ENCODE peak calls at places on chromosome 13, in ten cellular contexts. X is breast epithelium, J is transverse colon, M is GM12891, C is spleen, Z is stomach, H is vagina, L is prostate gland, Y is suprapubic skin, S is HCT116. F is an unnamed sample.
A peak's percentile ranks its signal among the peaks of the same experiment; 100 is the strongest.

GRCh38 chr13:112771139-112771876 is 81.5 kb downstream of the ATP11A start:
- DNase-seq in X (no peak), J (no peak), M (no peak), C (peak; percentile 35), Z (no peak), H (no peak), L (no peak), Y (no peak), S (no peak), F (no peak)

GRCh38 chr13:91459485-91459884 is 61.1 kb downstream of the GPC5 start:
- DNase-seq in X (no peak), J (no peak), M (no peak), C (no peak), Z (no peak), H (no peak), L (no peak), Y (no peak), S (no peak), F (no peak)

GRCh38 chr13:75161804-75162203 is 320.2 kb downstream of the TBC1D4 start:
- DNase-seq in X (no peak), J (no peak), M (no peak), C (no peak), Z (no peak), H (no peak), L (no peak), Y (no peak), S (no peak), F (no peak)

GRCh38 chr13:101149735-101150380 is 266.4 kb downstream of the NALCN start:
- DNase-seq in X (no peak), J (no peak), M (no peak), C (no peak), Z (no peak), H (no peak), L (no peak), Y (no peak), S (no peak), F (no peak)

GRCh38 chr13:45381196-45381595 is 37.0 kb downstream of the SLC25A30 start:
- DNase-seq in X (peak; percentile 40), J (no peak), M (no peak), C (no peak), Z (no peak), H (no peak), L (no peak), Y (no peak), S (no peak), F (peak; percentile 40)

GRCh38 chr13:112748947-112749346 is 59.1 kb downstream of the ATP11A start:
- DNase-seq in X (no peak), J (no peak), M (no peak), C (peak; percentile 67), Z (no peak), H (no peak), L (no peak), Y (no peak), S (no peak), F (peak; percentile 82)

GRCh38 chr13:97435794-97436193 is 1.8 kb downstream of the RAP2A start:
- DNase-seq in X (no peak), J (no peak), M (no peak), C (no peak), Z (no peak), H (no peak), L (no peak), Y (no peak), S (no peak), F (no peak)

GRCh38 chr13:33676700-33677048 is 141.3 kb upstream of the RFC3 start:
- DNase-seq in X (peak; percentile 69), J (peak; percentile 58), M (no peak), C (no peak), Z (peak; percentile 64), H (no peak), L (peak; percentile 65), Y (no peak), S (no peak), F (peak; percentile 70)

GRCh38 chr13:40368123-40368891 is 298.1 kb downstream of the FOXO1 start:
- DNase-seq in X (no peak), J (no peak), M (no peak), C (no peak), Z (no peak), H (no peak), L (no peak), Y (no peak), S (no peak), F (no peak)

GRCh38 chr13:40370662-40371061 is 295.8 kb downstream of the FOXO1 start:
- DNase-seq in X (no peak), J (no peak), M (no peak), C (no peak), Z (no peak), H (no peak), L (no peak), Y (no peak), S (no peak), F (no peak)

GRCh38 chr13:40362502-40362901 is 303.9 kb downstream of the FOXO1 start:
- DNase-seq in X (no peak), J (no peak), M (no peak), C (no peak), Z (no peak), H (no peak), L (no peak), Y (no peak), S (no peak), F (no peak)

GRCh38 chr13:40363653-40364052 is 302.8 kb downstream of the FOXO1 start:
- DNase-seq in X (no peak), J (no peak), M (no peak), C (no peak), Z (no peak), H (no peak), L (no peak), Y (no peak), S (no peak), F (no peak)

DNA sequence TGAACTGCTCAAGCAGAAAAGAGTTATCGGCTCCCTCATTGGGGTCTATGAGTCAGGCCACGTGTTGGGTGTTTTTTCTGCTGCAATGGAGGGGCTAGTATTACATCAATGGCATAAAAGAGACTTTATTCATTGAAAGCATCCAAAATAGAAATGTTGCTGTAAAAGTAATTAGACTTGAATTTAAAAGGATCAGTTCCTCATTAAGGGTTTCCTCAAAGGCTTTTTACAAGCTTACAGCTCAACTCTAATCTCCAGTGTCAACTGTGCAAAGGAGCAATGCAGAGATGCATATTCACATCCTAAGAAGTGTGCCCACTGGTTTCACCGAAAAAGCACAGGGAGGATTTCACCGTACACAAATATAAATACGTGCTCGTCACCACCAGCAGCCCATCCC is 300.3 kb downstream of the FOXO1 start:
- DNase-seq in X (no peak), J (no peak), M (no peak), C (no peak), Z (no peak), H (no peak), L (no peak), Y (no peak), S (no peak), F (no peak)
- TF ChIP-seq POLR2A in X (no peak), J (no peak), M (no peak), C (no peak), Z (no peak), H (no peak), L (no peak), Y (no peak), S (no peak), F (no peak)

DNA sequence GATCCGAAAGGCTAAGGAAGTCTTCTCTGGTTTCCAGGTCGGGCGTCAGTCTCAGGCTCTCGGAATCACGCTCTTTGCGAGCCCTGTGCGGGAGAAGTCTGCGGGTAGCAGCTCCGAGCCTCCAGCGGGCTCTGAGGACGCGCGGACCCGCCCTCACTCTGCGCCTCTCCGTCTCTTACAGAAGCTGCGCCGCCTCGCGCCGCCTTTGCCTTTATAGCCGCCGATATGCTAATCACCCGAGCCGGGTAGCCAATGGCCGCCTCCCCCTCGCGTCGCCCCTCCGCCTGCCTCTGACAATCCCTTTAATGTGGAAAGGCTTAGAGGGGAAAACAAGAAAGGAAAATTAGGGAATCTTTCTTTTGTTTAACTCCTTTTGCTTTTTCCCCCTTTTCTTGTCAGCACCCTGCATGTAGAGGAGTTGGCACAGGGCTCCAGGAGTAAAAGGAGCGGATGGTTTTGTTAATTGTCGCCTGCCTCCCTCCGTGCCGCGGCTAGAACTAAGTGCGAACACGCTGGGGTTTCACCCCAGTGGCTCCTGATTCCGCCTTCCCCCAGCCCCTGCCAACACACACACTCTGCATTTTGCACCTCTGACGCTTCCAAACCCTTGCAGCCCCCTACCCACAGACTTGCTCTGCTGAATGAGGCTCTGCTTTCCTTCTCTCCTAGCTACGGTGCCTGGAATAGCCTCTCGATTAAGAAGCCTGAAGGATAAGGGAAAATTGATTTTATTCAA is at the start of gene PCDH8:
- DNase-seq in X (no peak), J (no peak), M (no peak), C (no peak), Z (no peak), H (no peak), L (no peak), Y (no peak), S (no peak), F (no peak)
- TF ChIP-seq POLR2AphosphoS5 in X (no peak), J (no peak), M (no peak), C (no peak), Z (no peak), H (no peak), L (no peak), Y (no peak), S (no peak), F (no peak)

GRCh38 chr13:50907781-50908180 is 1.8 kb upstream of the RNASEH2B start:
- DNase-seq in X (no peak), J (no peak), M (no peak), C (no peak), Z (no peak), H (no peak), L (no peak), Y (no peak), S (no peak), F (no peak)

GRCh38 chr13:50911051-50911690 is 1.6 kb downstream of the RNASEH2B start:
- DNase-seq in X (no peak), J (no peak), M (no peak), C (no peak), Z (no peak), H (no peak), L (no peak), Y (no peak), S (no peak), F (no peak)

GRCh38 chr13:50910483-50910805 is 853 bp downstream of the RNASEH2B start:
- DNase-seq in X (no peak), J (no peak), M (no peak), C (no peak), Z (no peak), H (no peak), L (no peak), Y (peak; percentile 77), S (peak; percentile 27), F (peak; percentile 72)

GRCh38 chr13:50908371-50908770 is 1.2 kb upstream of the RNASEH2B start:
- DNase-seq in X (no peak), J (no peak), M (no peak), C (no peak), Z (no peak), H (no peak), L (no peak), Y (no peak), S (no peak), F (no peak)

DNA sequence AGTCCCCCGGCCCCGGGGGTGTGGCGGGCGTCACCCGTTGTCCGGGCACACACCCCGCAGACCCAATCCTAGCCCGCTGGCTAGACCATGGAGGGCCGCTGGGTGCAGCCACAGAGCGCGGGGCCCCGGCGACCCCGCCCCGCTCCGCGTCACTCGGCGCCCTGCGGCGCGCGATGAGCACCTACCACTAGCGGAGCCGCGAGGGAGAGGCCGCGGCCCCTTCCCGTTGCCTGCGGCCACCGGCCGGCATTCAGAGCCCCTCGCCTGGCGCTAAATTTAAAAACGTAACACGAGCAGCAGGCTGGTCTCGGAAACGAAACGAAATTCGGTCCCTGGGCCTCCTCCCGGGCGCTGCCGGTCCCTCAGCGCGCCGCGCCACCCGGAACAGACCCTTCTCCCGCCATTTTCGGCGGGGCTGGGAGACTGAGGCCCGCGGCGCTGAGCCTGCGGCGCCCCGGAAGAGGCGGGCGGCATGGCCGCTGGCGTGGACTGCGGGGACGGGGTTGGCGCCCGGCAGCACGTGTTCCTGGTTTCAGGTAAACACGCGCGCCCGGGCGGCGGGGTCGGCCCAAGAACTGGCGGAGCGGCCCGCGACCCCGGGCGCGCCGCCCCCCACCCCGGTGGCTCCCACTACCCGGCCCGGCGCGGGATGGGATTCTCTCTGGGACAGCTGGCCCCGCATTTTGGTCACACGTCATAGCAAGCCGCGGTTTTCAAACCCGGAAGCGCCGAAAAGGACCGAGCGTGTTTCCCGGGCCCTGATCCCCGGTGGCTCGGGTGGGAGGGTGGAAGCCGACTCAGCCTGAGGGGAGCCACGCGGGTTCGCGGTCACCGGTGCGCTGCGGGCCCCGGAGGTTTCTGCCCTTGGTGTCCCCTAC is at the start of gene RNASEH2B:
- DNase-seq in X (peak; percentile 46), J (peak; percentile 73), M (peak; percentile 59), C (peak; percentile 94), Z (peak; percentile 68), H (no peak), L (peak; percentile 38), Y (peak; percentile 75), S (peak; percentile 60), F (peak; percentile 83)
- TF ChIP-seq POLR2A in X (no peak), J (peak; percentile 69), M (peak; percentile 57), C (peak; percentile 56), Z (no peak), H (no peak), L (no peak), Y (peak; percentile 29), S (no peak), F (peak; percentile 19)

GRCh38 chr13:98889419-98890079 is 88.3 kb downstream of the DOCK9 start:
- DNase-seq in X (no peak), J (no peak), M (no peak), C (no peak), Z (no peak), H (no peak), L (no peak), Y (no peak), S (no peak), F (no peak)

GRCh38 chr13:98890920-98891319 is 86.9 kb downstream of the DOCK9 start:
- DNase-seq in X (no peak), J (no peak), M (no peak), C (no peak), Z (no peak), H (no peak), L (no peak), Y (no peak), S (no peak), F (no peak)

GRCh38 chr13:98888890-98889279 is 89.0 kb downstream of the DOCK9 start:
- DNase-seq in X (no peak), J (no peak), M (no peak), C (no peak), Z (no peak), H (no peak), L (no peak), Y (no peak), S (no peak), F (no peak)

GRCh38 chr13:98888222-98888889 is 89.5 kb downstream of the DOCK9 start:
- DNase-seq in X (no peak), J (no peak), M (no peak), C (no peak), Z (no peak), H (no peak), L (no peak), Y (no peak), S (no peak), F (no peak)

DNA sequence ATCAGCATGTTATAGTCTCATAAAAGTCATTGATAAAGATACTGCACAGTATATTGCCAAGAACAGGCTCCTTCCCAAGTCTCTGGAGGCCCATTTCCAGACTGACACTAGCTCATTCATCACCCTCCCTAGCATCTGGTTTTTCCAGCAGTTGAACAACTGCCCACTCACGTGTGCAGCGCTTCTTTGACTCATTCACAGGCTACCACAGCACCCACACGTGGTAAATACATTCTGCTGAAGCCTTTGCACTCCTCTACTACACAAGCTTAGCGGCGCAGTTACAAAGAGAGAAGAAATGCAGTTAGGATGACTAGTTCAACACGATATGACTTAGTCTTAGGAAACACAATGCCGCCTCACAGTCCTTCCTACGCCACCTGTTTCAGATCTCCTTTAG is 87.7 kb downstream of the DOCK9 start:
- DNase-seq in X (no peak), J (no peak), M (no peak), C (no peak), Z (no peak), H (no peak), L (peak; percentile 41), Y (peak; percentile 69), S (no peak), F (peak; percentile 73)
- TF ChIP-seq POLR2AphosphoS5 in X (no peak), J (peak; percentile 38), M (no peak), C (no peak), Z (no peak), H (peak; percentile 64), L (peak; percentile 62), Y (peak; percentile 51), S (no peak), F (peak; percentile 62)

F was measured in sigmoid colon.